ENCODE peak calls at places on chromosomes 4 and X, in nine cellular contexts. Z, J, O, A, D, F, S, W and U are unnamed samples.

GRCh38 chr4:666822-667544 is 7.1 kb downstream of the ATP5ME start:
- DNase-seq in W (no peak), Z (no peak), F (no peak), S (no peak), D (no peak), J (no peak), A (no peak), O (no peak), U (no peak)

GRCh38 chr4:143336828-143337599 is at the start of gene GAB1:
- DNase-seq in O (no peak), A (peak; percentile 79), S (no peak), W (no peak), Z (peak; percentile 85), F (peak; percentile 77), D (peak; percentile 89), J (peak; percentile 92), U (peak; percentile 86)

GRCh38 chr4:112523764-112524505 is 8.0 kb upstream of the NEUROG2 start:
- DNase-seq in O (no peak), S (peak; percentile 65), J (peak; percentile 84), D (no peak), F (peak; percentile 37), W (no peak), Z (peak; percentile 95), A (peak; percentile 87), U (peak; percentile 89)

GRCh38 chrX:80266979-80267378 is 153.3 kb upstream of the TENT5D start:
- DNase-seq in J (no peak), S (no peak), O (no peak), F (no peak), A (no peak), Z (no peak), D (no peak), W (no peak), U (no peak)

GRCh38 chr4:836781-837301 is 10.9 kb upstream of the CPLX1 start:
- DNase-seq in J (no peak), O (no peak), F (peak; percentile 79), Z (no peak), W (no peak), A (no peak), S (no peak), D (no peak), U (no peak)

GRCh38 chr4:37383579-37384229 is 139.2 kb downstream of the NWD2 start:
- DNase-seq in F (no peak), Z (peak; percentile 36), A (no peak), S (no peak), O (no peak), W (no peak), D (peak; percentile 46), J (peak; percentile 83), U (peak; percentile 14)

GRCh38 chrX:77264490-77264889 is 182.7 kb upstream of the FGF16 start:
- DNase-seq in A (no peak), W (no peak), J (no peak), S (no peak), F (no peak), Z (no peak), O (no peak), D (no peak), U (no peak)

GRCh38 chr4:5142726-5143125 is 91.4 kb downstream of the STK32B start:
- DNase-seq in W (peak; percentile 29), O (no peak), S (no peak), F (no peak), A (no peak), J (peak; percentile 63), Z (peak; percentile 57), D (peak; percentile 75), U (peak; percentile 45)

GRCh38 chr4:119647558-119647957 is 19.0 kb upstream of the PDE5A start:
- DNase-seq in Z (no peak), A (no peak), F (no peak), W (no peak), D (peak; percentile 53), S (no peak), J (no peak), O (no peak), U (no peak)

DNA sequence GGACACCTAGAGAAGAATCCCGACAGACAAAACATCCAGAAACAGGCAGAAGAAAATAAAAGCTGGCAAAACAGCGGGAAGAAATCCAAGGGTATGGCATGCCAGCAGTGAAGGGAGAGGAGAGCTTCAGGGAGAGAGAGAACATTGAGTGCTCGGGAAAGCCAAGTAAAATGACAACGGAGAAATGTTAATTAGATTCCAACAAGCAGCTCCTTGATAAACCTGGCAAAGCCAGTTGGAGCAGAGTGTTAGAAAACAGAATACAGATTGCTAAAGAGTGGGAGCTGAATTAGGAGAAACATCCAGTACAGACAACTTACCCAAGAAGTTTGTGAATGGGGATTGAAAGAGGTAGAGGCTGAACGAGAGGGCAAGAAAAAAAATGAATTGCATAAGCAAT is 40.4 kb upstream of the MAOA start:
- DNase-seq in S (no peak), W (no peak), J (no peak), D (no peak), O (no peak), F (no peak), A (no peak), Z (no peak), U (no peak)
- H3K27me3 ChIP-seq in S (no peaks in the 10 kb centered on the region), W (no peaks in the 10 kb centered on the region), J (no peaks in the 10 kb centered on the region), D (peaks cover 17% of the 10 kb centered on the region), O (no peaks in the 10 kb centered on the region), F (no peaks in the 10 kb centered on the region), A (no peaks in the 10 kb centered on the region), Z (no peaks in the 10 kb centered on the region), U (peaks cover 6% of the 10 kb centered on the region)

GRCh38 chr4:3712112-3712805 is 53.9 kb upstream of the ADRA2C start:
- DNase-seq in A (no peak), F (no peak), W (no peak), J (no peak), D (no peak), S (no peak), Z (no peak), O (no peak), U (no peak)
- H3K27me3 ChIP-seq in A (no peaks in the 10 kb centered on the region), F (no peaks in the 10 kb centered on the region), W (peaks cover 7% of the 10 kb centered on the region), J (no peaks in the 10 kb centered on the region), D (peaks cover 32% of the 10 kb centered on the region), S (peaks cover 3% of the 10 kb centered on the region), Z (no peaks in the 10 kb centered on the region), O (no peaks in the 10 kb centered on the region), U (no peaks in the 10 kb centered on the region)

DNA sequence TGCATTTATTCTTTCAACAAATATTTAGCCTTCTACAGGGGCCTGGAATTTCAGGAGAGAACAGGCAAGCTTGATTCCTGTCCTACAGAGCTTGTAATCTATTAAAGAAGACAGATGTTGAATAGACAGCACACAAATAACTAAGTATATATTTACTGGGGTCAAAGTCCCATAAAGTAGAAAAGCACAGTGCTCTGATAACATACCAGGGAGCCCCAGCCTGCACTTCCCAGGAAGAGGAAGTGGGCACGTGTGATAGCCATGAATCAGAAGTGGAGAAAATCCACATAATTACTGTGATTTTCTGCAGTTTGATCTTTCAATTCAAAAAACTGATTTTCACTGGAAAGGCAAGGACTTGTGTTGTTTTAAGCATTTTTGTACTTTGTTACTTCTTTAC is 129.1 kb downstream of the EGF start:
- DNase-seq in S (no peak), J (peak; percentile 36), O (no peak), A (no peak), Z (no peak), W (no peak), F (no peak), D (no peak), U (no peak)
- H3K27me3 ChIP-seq in S (no peaks in the 10 kb centered on the region), J (no peaks in the 10 kb centered on the region), O (no peaks in the 10 kb centered on the region), A (no peaks in the 10 kb centered on the region), Z (no peaks in the 10 kb centered on the region), W (peaks cover 2% of the 10 kb centered on the region), F (no peaks in the 10 kb centered on the region), D (no peaks in the 10 kb centered on the region), U (no peaks in the 10 kb centered on the region)

GRCh38 chrX:11555759-11556158 is 110.0 kb downstream of the ARHGAP6 start:
- DNase-seq in F (no peak), W (no peak), S (no peak), Z (no peak), O (no peak), J (no peak), A (no peak), D (no peak), U (no peak)
- H3K27me3 ChIP-seq in F (no peaks in the 10 kb centered on the region), W (no peaks in the 10 kb centered on the region), S (no peaks in the 10 kb centered on the region), Z (no peaks in the 10 kb centered on the region), O (no peaks in the 10 kb centered on the region), J (no peaks in the 10 kb centered on the region), A (no peaks in the 10 kb centered on the region), D (no peaks in the 10 kb centered on the region), U (peaks cover 28% of the 10 kb centered on the region)

GRCh38 chr4:6567218-6567617 is 7.8 kb upstream of the MAN2B2 start:
- DNase-seq in S (no peak), O (no peak), F (no peak), Z (no peak), A (no peak), W (no peak), J (no peak), D (no peak), U (no peak)
- H3K27me3 ChIP-seq in S (peaks cover 12% of the 10 kb centered on the region), O (peaks cover 11% of the 10 kb centered on the region), F (no peaks in the 10 kb centered on the region), Z (peaks cover 29% of the 10 kb centered on the region), A (no peaks in the 10 kb centered on the region), W (peaks cover 45% of the 10 kb centered on the region), J (peaks cover 34% of the 10 kb centered on the region), D (peaks cover 23% of the 10 kb centered on the region), U (peaks cover 25% of the 10 kb centered on the region)

DNA sequence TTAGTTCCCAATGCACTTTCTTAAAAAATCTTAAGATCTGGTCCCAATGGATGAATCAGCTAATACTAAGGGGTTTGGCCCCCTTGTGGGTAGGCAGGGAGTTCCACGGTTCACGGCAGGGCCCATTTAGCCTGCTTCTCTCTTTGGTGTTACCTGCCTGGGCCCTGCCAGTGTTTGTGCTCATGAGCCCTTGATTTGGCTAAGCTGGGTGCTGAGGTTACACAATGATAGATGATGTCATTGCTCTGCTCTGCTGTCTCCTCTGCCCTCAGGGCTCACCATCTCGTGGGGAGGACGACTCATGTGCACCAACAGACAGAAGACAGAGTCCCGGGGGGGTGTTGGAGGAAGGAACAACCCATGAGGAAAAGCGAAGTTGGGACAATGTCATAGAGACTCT is 24.4 kb downstream of the RTL5 start:
- DNase-seq in S (no peak), A (no peak), O (no peak), F (no peak), Z (peak; percentile 20), W (no peak), D (peak; percentile 55), J (no peak), U (no peak)
- H3K27me3 ChIP-seq in S (no peaks in the 10 kb centered on the region), A (peaks cover 2% of the 10 kb centered on the region), O (peaks cover 3% of the 10 kb centered on the region), F (no peaks in the 10 kb centered on the region), Z (no peaks in the 10 kb centered on the region), W (no peaks in the 10 kb centered on the region), D (peaks cover 27% of the 10 kb centered on the region), J (no peaks in the 10 kb centered on the region), U (no peaks in the 10 kb centered on the region)

DNA sequence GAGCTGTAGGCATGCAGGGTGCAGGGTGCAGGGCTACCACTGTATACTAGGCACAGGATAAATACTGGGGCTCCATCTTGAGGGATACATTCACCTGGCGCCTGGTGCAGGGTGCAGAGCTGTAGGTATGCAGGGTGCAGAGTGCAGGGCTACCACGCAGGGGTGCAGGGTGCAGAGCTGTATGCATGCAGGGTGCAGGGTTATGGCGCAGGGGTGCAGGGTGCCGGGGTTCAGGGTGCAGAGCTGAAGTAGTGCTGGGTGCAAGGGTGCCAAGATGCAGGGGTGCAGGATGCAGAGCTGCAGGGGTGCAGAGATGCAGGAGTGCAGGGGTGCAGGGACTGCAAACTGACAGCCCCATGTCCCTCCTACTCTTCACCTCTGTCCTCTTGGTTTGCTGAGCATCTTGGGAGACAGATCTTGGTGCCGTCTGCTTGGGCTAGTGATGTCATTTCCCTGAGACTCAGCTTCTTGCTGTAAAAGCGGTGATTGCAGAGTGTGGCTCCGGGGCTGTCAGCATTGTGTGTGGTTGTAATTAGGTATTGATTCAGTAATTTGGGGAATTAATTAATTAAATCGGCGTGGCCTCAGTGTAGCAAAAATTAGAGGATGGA is 91.2 kb downstream of the ADRA2C start:
- DNase-seq in Z (no peak), J (no peak), F (no peak), O (no peak), A (no peak), W (no peak), D (no peak), S (no peak), U (no peak)
- H3K27me3 ChIP-seq in Z (no peaks in the 10 kb centered on the region), J (peaks cover 12% of the 10 kb centered on the region), F (no peaks in the 10 kb centered on the region), O (no peaks in the 10 kb centered on the region), A (peaks cover 2% of the 10 kb centered on the region), W (peaks cover 19% of the 10 kb centered on the region), D (peaks cover 79% of the 10 kb centered on the region), S (no peaks in the 10 kb centered on the region), U (no peaks in the 10 kb centered on the region)